ENCODE peak calls at places on chromosomes 7 and 10, in eight cellular contexts. V is stimulated activated CD4-positive, alpha-beta T cell treated with anti-CD3 and anti-CD28 coated beads, Interleukin-4, amount 100 ng/mL, for 1 hour; E is C1 segment of cervical spinal cord; Z is AG10803; L is midbrain; H is GM20000; M is NCI-H2081; T is foreskin fibroblast. W is an unnamed sample.

GRCh38 chr7:134462337-134462925 is 3.5 kb upstream of the AKR1B1 start:
- DNase-seq in V (no peak), E (no peak), Z (peak; percentile 82), L (no peak), H (no peak), M (no peak), T (peak; percentile 61), W (no peak)

GRCh38 chr7:30931161-30931926 is 19.7 kb downstream of the AQP1 start:
- DNase-seq in V (no peak), E (no peak), Z (peak; percentile 82), L (no peak), H (peak; percentile 2), M (no peak), T (no peak), W (no peak)

GRCh38 chr7:151087247-151088018 is 1.2 kb downstream of the AGAP3 start:
- DNase-seq in V (peak; percentile 49), E (no peak), Z (peak; percentile 55), L (peak; percentile 74), H (peak; percentile 80), M (peak; percentile 56), T (peak; percentile 71), W (no peak)

GRCh38 chr7:80428161-80429054 is 83.5 kb downstream of the GNAT3 start:
- DNase-seq in V (no peak), E (no peak), Z (peak; percentile 71), L (peak; percentile 56), H (peak; percentile 23), M (peak; percentile 81), T (peak; percentile 56), W (peak; percentile 50)

GRCh38 chr7:5586279-5586962 is 162.8 kb upstream of the TNRC18 start:
- DNase-seq in V (no peak), E (no peak), Z (no peak), L (no peak), H (no peak), M (peak; percentile 45), T (no peak), W (peak; percentile 79)

GRCh38 chr10:32795598-32796183 is 162.3 kb downstream of the ITGB1 start:
- DNase-seq in V (no peak), E (no peak), Z (peak; percentile 34), L (peak; percentile 16), H (peak; percentile 20), M (peak; percentile 16), T (peak; percentile 2), W (peak; percentile 6)

GRCh38 chr7:30750574-30751256 is 1.2 kb upstream of the INMT start:
- DNase-seq in V (no peak), E (no peak), Z (peak; percentile 98), L (peak; percentile 71), H (no peak), M (peak; percentile 9), T (peak; percentile 99), W (peak; percentile 96)

GRCh38 chr10:78774999-78775711 is 293.6 kb upstream of the ZMIZ1 start:
- DNase-seq in V (no peak), E (no peak), Z (no peak), L (no peak), H (no peak), M (no peak), T (no peak), W (no peak)

GRCh38 chr10:101042667-101043355 is 11.8 kb downstream of the SFXN3 start:
- DNase-seq in V (peak; percentile 86), E (no peak), Z (peak; percentile 96), L (peak; percentile 78), H (peak; percentile 96), M (peak; percentile 90), T (peak; percentile 95), W (peak; percentile 50)

GRCh38 chr7:100943693-100944092 is 5.6 kb upstream of the MUC3A start:
- DNase-seq in V (no peak), E (no peak), Z (no peak), L (no peak), H (no peak), M (peak; percentile 23), T (no peak), W (no peak)

GRCh38 chr10:71531485-71532446 is 135.0 kb downstream of the CDH23 start:
- DNase-seq in V (no peak), E (no peak), Z (no peak), L (no peak), H (peak; percentile 52), M (no peak), T (no peak), W (no peak)

GRCh38 chr10:31961675-31962074 is 33.0 kb upstream of the ARHGAP12 start:
- DNase-seq in V (no peak), E (no peak), Z (peak; percentile 67), L (no peak), H (no peak), M (peak; percentile 42), T (peak; percentile 82), W (no peak)

GRCh38 chr7:8781166-8781565 is 347.8 kb downstream of the NXPH1 start:
- DNase-seq in V (no peak), E (no peak), Z (no peak), L (no peak), H (no peak), M (no peak), T (no peak), W (peak; percentile 68)

GRCh38 chr7:16585540-16585939 is 58.9 kb downstream of the LRRC72 start:
- DNase-seq in V (no peak), E (no peak), Z (no peak), L (no peak), H (no peak), M (no peak), T (no peak), W (no peak)

GRCh38 chr7:41624818-41625217 is 78.1 kb downstream of the INHBA start:
- DNase-seq in V (no peak), E (no peak), Z (peak; percentile 50), L (no peak), H (no peak), M (no peak), T (peak; percentile 34), W (no peak)

GRCh38 chr7:152987673-152988072 is 228.1 kb downstream of the ACTR3B start:
- DNase-seq in V (no peak), E (no peak), Z (no peak), L (no peak), H (no peak), M (no peak), T (no peak), W (no peak)

GRCh38 chr10:28280652-28281051 is 22.2 kb downstream of the MPP7 start:
- DNase-seq in V (no peak), E (no peak), Z (peak; percentile 46), L (no peak), H (no peak), M (no peak), T (peak; percentile 2), W (no peak)

GRCh38 chr7:157518514-157519175 is 181.8 kb downstream of the DNAJB6 start:
- DNase-seq in V (no peak), E (no peak), Z (no peak), L (no peak), H (no peak), M (no peak), T (no peak), W (no peak)